ENCODE peak calls at places on chromosomes 1 and 21, in five cellular contexts. F is tibial nerve, O is hepatocyte, H is SK-N-MC, A is tibial artery. C is an unnamed sample.

GRCh38 chr1:110927484-110928075 is 36.1 kb downstream of the LRIF1 start:
- DNase-seq in A (no peak), H (no peak), O (no peak), F (no peak), C (no peak)

GRCh38 chr1:30285461-30286050 is 437.8 kb downstream of the MATN1 start:
- DNase-seq in H (no peak), F (no peak), O (no peak), A (no peak), C (no peak)

GRCh38 chr21:35328856-35329455 is 279.9 kb upstream of the RUNX1 start:
- DNase-seq in H (no peak), A (no peak), O (no peak), F (no peak), C (no peak)

GRCh38 chr1:84300991-84301758 is at the start of gene SAMD13:
- DNase-seq in O (peak), F (peak), H (peak), A (peak), C (peak)

GRCh38 chr1:230142608-230143209 is 75.7 kb downstream of the GALNT2 start:
- DNase-seq in F (no peak), H (no peak), A (no peak), O (no peak), C (no peak)

GRCh38 chr1:15347182-15347581 is 62.5 kb upstream of the EFHD2 start:
- DNase-seq in A (no peak), F (no peak), H (no peak), O (no peak), C (no peak)

GRCh38 chr1:19310720-19311502 is 1.0 kb downstream of the AKR7A2 start:
- DNase-seq in A (no peak), H (no peak), O (no peak), F (no peak), C (no peak)

GRCh38 chr1:18908911-18909771 is 6.8 kb upstream of the ALDH4A1 start:
- DNase-seq in A (no peak), H (no peak), F (no peak), O (no peak), C (no peak)

GRCh38 chr1:10430216-10431064 is at the start of gene CENPS:
- DNase-seq in O (peak), F (peak), H (no peak), A (peak), C (peak)

GRCh38 chr21:27722095-27722494 is 755.2 kb upstream of the ADAMTS5 start:
- DNase-seq in H (no peak), A (no peak), F (no peak), O (peak), C (no peak)

GRCh38 chr1:40393173-40393572 is 19.6 kb downstream of the SMAP2 start:
- DNase-seq in F (no peak), O (no peak), H (no peak), A (no peak), C (no peak)

GRCh38 chr1:115969509-115969908 is 6.8 kb upstream of the SLC22A15 start:
- DNase-seq in A (no peak), H (no peak), O (no peak), F (no peak), C (no peak)

GRCh38 chr1:12654657-12655056 is 10.8 kb downstream of the AADACL4 start:
- DNase-seq in O (peak), H (no peak), F (no peak), A (no peak), C (no peak)

GRCh38 chr21:46051821-46052675 is 45.9 kb upstream of the COL6A2 start:
- DNase-seq in H (no peak), A (no peak), F (no peak), O (no peak), C (peak)
- H3K27ac ChIP-seq in H (no peak), A (peak), F (peak), O (no peak), C (no peak)

GRCh38 chr1:156591181-156591431 is 470 bp upstream of the NAXE start:
- DNase-seq in F (no peak), A (no peak), O (no peak), H (no peak), C (no peak)

GRCh38 chr1:156591432-156592157 is at the start of gene NAXE:
- DNase-seq in A (peak), F (peak), H (no peak), O (peak), C (peak)

GRCh38 chr1:156589546-156589945 is 2.0 kb upstream of the NAXE start:
- DNase-seq in F (no peak), O (no peak), H (no peak), A (no peak), C (no peak)

GRCh38 chr1:156592158-156592909 is 758 bp downstream of the NAXE start:
- DNase-seq in O (no peak), F (no peak), H (no peak), A (no peak), C (peak)

GRCh38 chr1:156590326-156591180 is 1.0 kb upstream of the NAXE start:
- DNase-seq in F (no peak), O (no peak), H (no peak), A (no peak), C (no peak)
- H3K4me3 ChIP-seq in F (no peak), O (peak), H (peak), A (peak), C (no peak)

DNA sequence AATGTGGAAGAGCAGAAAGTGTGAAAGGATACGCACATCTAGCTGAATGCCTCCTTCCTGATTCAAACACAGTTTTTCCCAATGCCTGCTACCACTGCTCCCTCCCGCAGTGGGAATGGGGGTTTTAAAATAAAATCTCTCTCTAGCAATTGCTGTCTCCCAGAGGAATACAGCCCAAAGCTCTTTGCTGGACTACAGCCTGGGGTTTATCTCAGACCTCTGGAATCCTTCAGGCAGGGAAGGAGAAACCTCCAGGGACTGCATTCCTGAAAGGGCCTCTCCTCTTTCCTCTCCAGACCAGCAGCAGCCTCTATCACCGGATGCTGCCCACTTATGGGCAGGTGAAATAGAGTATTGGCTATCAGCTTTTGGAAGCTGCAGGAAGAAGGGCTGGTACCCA is 6.3 kb downstream of the IER5 start:
- DNase-seq in F (peak), A (no peak), O (peak), H (no peak), C (peak)
- H3K27ac ChIP-seq in F (peak), A (peak), O (peak), H (no peak), C (peak)

DNA sequence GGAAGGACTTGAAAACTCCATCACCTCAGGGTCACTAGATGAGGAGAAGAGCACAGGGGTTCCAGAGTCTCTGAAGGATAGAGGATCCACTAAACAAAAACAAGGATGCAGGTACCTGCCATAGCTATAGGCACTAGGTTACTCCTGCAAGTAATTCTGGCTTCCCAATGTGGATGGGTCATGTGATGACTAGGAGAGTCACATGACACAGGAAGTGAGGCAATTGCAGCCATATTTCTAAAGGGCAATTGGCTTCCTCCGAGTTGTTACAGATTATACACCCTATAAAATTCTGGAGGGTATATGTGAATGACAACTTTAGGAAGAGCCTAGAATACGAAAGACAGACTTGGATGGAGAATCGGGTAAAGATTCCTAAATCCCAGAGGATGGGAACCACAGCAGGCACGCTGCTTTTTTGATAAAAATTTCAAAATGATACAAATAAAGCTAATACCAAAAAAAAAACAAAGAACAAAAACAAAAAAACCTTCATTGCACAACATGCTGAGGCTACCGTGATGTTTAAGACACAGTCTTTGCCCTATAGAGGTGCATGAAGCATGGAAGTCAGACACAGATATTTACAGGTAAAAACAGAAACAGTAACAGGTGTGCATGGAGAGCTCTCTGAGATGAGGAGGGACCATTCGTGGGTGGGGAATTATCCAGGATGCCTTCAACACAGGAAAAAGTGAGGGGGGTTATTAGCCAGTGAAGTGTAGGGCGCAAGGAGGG is 10.5 kb downstream of the MTX1 start:
- DNase-seq in H (peak), O (peak), F (peak), A (peak), C (no peak)
- H3K4me3 ChIP-seq in H (peak), O (no peak), F (peak), A (peak), C (peak)

DNA sequence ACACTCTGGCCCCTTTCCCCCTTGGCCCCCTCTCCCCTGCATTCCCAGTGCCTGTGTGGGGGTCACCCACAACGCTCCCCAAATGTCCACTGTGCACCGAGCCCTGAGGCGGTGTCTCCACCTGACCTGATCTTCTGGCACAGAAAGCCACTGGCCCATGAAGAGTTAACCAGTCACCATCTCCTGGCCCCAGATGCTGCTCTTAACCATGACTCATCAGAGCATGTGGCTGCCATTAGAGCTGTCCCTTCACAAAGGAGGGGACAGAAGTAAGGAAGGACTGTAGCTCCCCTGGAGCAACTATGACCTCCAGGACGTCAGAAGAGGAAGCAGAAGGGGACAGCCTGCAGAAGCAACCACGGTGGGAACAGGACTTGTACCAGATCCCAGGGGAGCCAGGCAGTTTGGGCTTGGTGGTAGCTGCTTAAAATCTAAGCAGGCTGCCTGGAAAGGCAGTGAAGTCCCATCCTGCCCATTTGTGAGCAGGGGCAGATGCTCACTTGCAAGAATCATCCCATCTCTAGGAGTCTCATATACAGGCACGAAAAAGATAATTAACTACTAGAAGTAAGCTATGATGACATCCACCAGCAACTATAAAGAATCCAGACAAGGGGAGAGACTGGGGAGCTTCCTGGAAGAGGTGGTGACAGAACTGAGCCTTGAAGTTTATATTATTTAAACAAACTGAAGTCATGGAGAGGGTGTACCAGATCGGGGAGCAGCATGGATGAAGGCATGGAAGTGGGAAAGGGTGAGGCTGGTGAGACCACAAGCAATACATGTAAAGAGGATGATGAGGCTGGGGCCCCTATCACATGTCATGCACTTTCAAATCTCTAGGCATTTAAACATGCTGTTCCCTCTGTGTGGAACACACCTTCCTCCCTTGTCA is 1.1 kb upstream of the TTC39A start:
- DNase-seq in A (no peak), F (no peak), O (peak), H (no peak), C (no peak)
- H3K27ac ChIP-seq in A (no peak), F (no peak), O (peak), H (no peak), C (no peak)

GRCh38 chr1:33273402-33273801 is 17.1 kb downstream of the ZNF362 start:
- DNase-seq in H (no peak), A (no peak), F (no peak), O (no peak), C (no peak)

GRCh38 chr1:33275200-33275599 is 18.9 kb downstream of the ZNF362 start:
- DNase-seq in O (no peak), A (no peak), H (no peak), F (no peak), C (no peak)

GRCh38 chr1:33274446-33274845 is 18.2 kb downstream of the ZNF362 start:
- DNase-seq in H (no peak), A (no peak), F (no peak), O (no peak), C (no peak)

GRCh38 chr1:33272930-33273329 is 16.6 kb downstream of the ZNF362 start:
- DNase-seq in H (no peak), O (no peak), A (no peak), F (no peak), C (no peak)

GRCh38 chr1:33273961-33274371 is 17.7 kb downstream of the ZNF362 start:
- DNase-seq in A (no peak), O (no peak), F (no peak), H (no peak), C (no peak)
- H3K4me3 ChIP-seq in A (no peak), O (no peak), F (no peak), H (no peak), C (no peak)

GRCh38 chr1:179302076-179302475 is 8.5 kb downstream of the SOAT1 start:
- DNase-seq in A (no peak), F (no peak), O (no peak), H (no peak), C (no peak)
- H3K27ac ChIP-seq in A (no peak), F (no peak), O (no peak), H (no peak), C (no peak)

C was measured in ascending aorta.